ENCODE peak calls at places on chromosomes 7 and 10, in five cellular contexts. One of them, this sample, is unnamed.

GRCh38 chr10:46541017-46541661 is 15.3 kb downstream of the GPRIN2 start:
- DNase-seq in HCT116: no peak
- DNase-seq in spleen: peak
- DNase-seq in endothelial cell of umbilical vein: no peak
- DNase-seq in upper lobe of left lung: peak
- DNase-seq in this sample: peak

GRCh38 chr7:129877146-129877792 is 75.5 kb downstream of the UBE2H start:
- DNase-seq in HCT116: no peak
- DNase-seq in spleen: no peak
- DNase-seq in endothelial cell of umbilical vein: no peak
- DNase-seq in upper lobe of left lung: no peak
- DNase-seq in this sample: no peak

GRCh38 chr7:2037301-2037804 is 195.4 kb downstream of the MAD1L1 start:
- DNase-seq in HCT116: no peak
- DNase-seq in spleen: peak
- DNase-seq in endothelial cell of umbilical vein: no peak
- DNase-seq in upper lobe of left lung: no peak
- DNase-seq in this sample: no peak

GRCh38 chr10:119655566-119656001 is 4.4 kb downstream of the BAG3 start:
- DNase-seq in HCT116: no peak
- DNase-seq in spleen: no peak
- DNase-seq in endothelial cell of umbilical vein: peak
- DNase-seq in upper lobe of left lung: no peak
- DNase-seq in this sample: peak

GRCh38 chr10:100567826-100568225 is 32.1 kb downstream of the HIF1AN start:
- DNase-seq in HCT116: no peak
- DNase-seq in spleen: no peak
- DNase-seq in endothelial cell of umbilical vein: no peak
- DNase-seq in upper lobe of left lung: no peak
- DNase-seq in this sample: no peak

GRCh38 chr10:15052121-15052520 is 8.4 kb downstream of the OLAH start:
- DNase-seq in HCT116: no peak
- DNase-seq in spleen: no peak
- DNase-seq in endothelial cell of umbilical vein: no peak
- DNase-seq in upper lobe of left lung: no peak
- DNase-seq in this sample: no peak

GRCh38 chr7:24178811-24179210 is 105.2 kb upstream of the NPY start:
- DNase-seq in HCT116: no peak
- DNase-seq in spleen: no peak
- DNase-seq in endothelial cell of umbilical vein: no peak
- DNase-seq in upper lobe of left lung: no peak
- DNase-seq in this sample: no peak

GRCh38 chr10:31467791-31468535 is 148.9 kb downstream of the ZEB1 start:
- DNase-seq in HCT116: peak
- DNase-seq in spleen: no peak
- DNase-seq in endothelial cell of umbilical vein: no peak
- DNase-seq in upper lobe of left lung: no peak
- DNase-seq in this sample: peak

GRCh38 chr10:106672517-106673175 is 491.9 kb downstream of the SORCS1 start:
- DNase-seq in HCT116: no peak
- DNase-seq in spleen: no peak
- DNase-seq in endothelial cell of umbilical vein: no peak
- DNase-seq in upper lobe of left lung: no peak
- DNase-seq in this sample: no peak

GRCh38 chr7:93551063-93551895 is 23.2 kb downstream of the CALCR start:
- DNase-seq in HCT116: peak
- DNase-seq in spleen: no peak
- DNase-seq in endothelial cell of umbilical vein: peak
- DNase-seq in upper lobe of left lung: no peak
- DNase-seq in this sample: no peak

GRCh38 chr7:105011771-105012502 is 2.1 kb upstream of the KMT2E start:
- DNase-seq in HCT116: no peak
- DNase-seq in spleen: no peak
- DNase-seq in endothelial cell of umbilical vein: no peak
- DNase-seq in upper lobe of left lung: no peak
- DNase-seq in this sample: peak

GRCh38 chr7:81499262-81500116 is 270.4 kb downstream of the HGF start:
- DNase-seq in HCT116: peak
- DNase-seq in spleen: no peak
- DNase-seq in endothelial cell of umbilical vein: peak
- DNase-seq in upper lobe of left lung: no peak
- DNase-seq in this sample: no peak

GRCh38 chr7:103605640-103606039 is 159.6 kb upstream of the SLC26A5 start:
- DNase-seq in HCT116: no peak
- DNase-seq in spleen: no peak
- DNase-seq in endothelial cell of umbilical vein: no peak
- DNase-seq in upper lobe of left lung: no peak
- DNase-seq in this sample: no peak

GRCh38 chr7:98165827-98166667 is 45.2 kb upstream of the BHLHA15 start:
- DNase-seq in HCT116: peak
- DNase-seq in spleen: peak
- DNase-seq in endothelial cell of umbilical vein: peak
- DNase-seq in upper lobe of left lung: peak
- DNase-seq in this sample: peak

GRCh38 chr10:28365840-28366239 is 63.0 kb upstream of the MPP7 start:
- DNase-seq in HCT116: no peak
- DNase-seq in spleen: no peak
- DNase-seq in endothelial cell of umbilical vein: no peak
- DNase-seq in upper lobe of left lung: no peak
- DNase-seq in this sample: peak

GRCh38 chr10:129909531-129910286 is 54.4 kb downstream of the EBF3 start:
- DNase-seq in HCT116: no peak
- DNase-seq in spleen: no peak
- DNase-seq in endothelial cell of umbilical vein: no peak
- DNase-seq in upper lobe of left lung: peak
- DNase-seq in this sample: no peak

GRCh38 chr10:121841862-121842261 is 86.0 kb downstream of the ATE1 start:
- DNase-seq in HCT116: no peak
- DNase-seq in spleen: no peak
- DNase-seq in endothelial cell of umbilical vein: no peak
- DNase-seq in upper lobe of left lung: no peak
- DNase-seq in this sample: no peak

GRCh38 chr10:132400041-132400546 is 3.1 kb downstream of the PWWP2B start:
- DNase-seq in HCT116: no peak
- DNase-seq in spleen: peak
- DNase-seq in endothelial cell of umbilical vein: no peak
- DNase-seq in upper lobe of left lung: peak
- DNase-seq in this sample: no peak

GRCh38 chr10:88915781-88916180 is 35.7 kb downstream of the STAMBPL1 start:
- DNase-seq in HCT116: no peak
- DNase-seq in spleen: no peak
- DNase-seq in endothelial cell of umbilical vein: no peak
- DNase-seq in upper lobe of left lung: no peak
- DNase-seq in this sample: no peak

GRCh38 chr10:119786117-119786769 is 60.4 kb downstream of the INPP5F start:
- DNase-seq in HCT116: no peak
- DNase-seq in spleen: no peak
- DNase-seq in endothelial cell of umbilical vein: no peak
- DNase-seq in upper lobe of left lung: no peak
- DNase-seq in this sample: no peak

GRCh38 chr10:126581648-126582046 is 88.8 kb downstream of the C10orf90 start:
- DNase-seq in HCT116: no peak
- DNase-seq in spleen: no peak
- DNase-seq in endothelial cell of umbilical vein: no peak
- DNase-seq in upper lobe of left lung: no peak
- DNase-seq in this sample: no peak

GRCh38 chr10:21336476-21337170 is 188.9 kb downstream of the SKIDA1 start:
- DNase-seq in HCT116: peak
- DNase-seq in spleen: no peak
- DNase-seq in endothelial cell of umbilical vein: peak
- DNase-seq in upper lobe of left lung: peak
- DNase-seq in this sample: no peak

GRCh38 chr10:79262131-79262530 is 85.1 kb upstream of the PPIF start:
- DNase-seq in HCT116: no peak
- DNase-seq in spleen: no peak
- DNase-seq in endothelial cell of umbilical vein: no peak
- DNase-seq in upper lobe of left lung: no peak
- DNase-seq in this sample: no peak

GRCh38 chr10:7818295-7819125 is at the start of gene TAF3:
- DNase-seq in HCT116: peak
- DNase-seq in spleen: peak
- DNase-seq in endothelial cell of umbilical vein: peak
- DNase-seq in upper lobe of left lung: peak
- DNase-seq in this sample: peak

GRCh38 chr7:2941201-2941859 is 97.2 kb upstream of the GNA12 start:
- DNase-seq in HCT116: no peak
- DNase-seq in spleen: no peak
- DNase-seq in endothelial cell of umbilical vein: no peak
- DNase-seq in upper lobe of left lung: no peak
- DNase-seq in this sample: no peak

GRCh38 chr10:36391405-36391804 is 734.0 kb upstream of the ANKRD30A start:
- DNase-seq in HCT116: no peak
- DNase-seq in spleen: no peak
- DNase-seq in endothelial cell of umbilical vein: no peak
- DNase-seq in upper lobe of left lung: no peak
- DNase-seq in this sample: no peak

GRCh38 chr7:47940482-47941001 is 7.7 kb downstream of the PKD1L1 start:
- DNase-seq in HCT116: no peak
- DNase-seq in spleen: peak
- DNase-seq in endothelial cell of umbilical vein: peak
- DNase-seq in upper lobe of left lung: no peak
- DNase-seq in this sample: peak

GRCh38 chr7:12054830-12055229 is 156.3 kb upstream of the TMEM106B start:
- DNase-seq in HCT116: no peak
- DNase-seq in spleen: no peak
- DNase-seq in endothelial cell of umbilical vein: no peak
- DNase-seq in upper lobe of left lung: no peak
- DNase-seq in this sample: no peak

GRCh38 chr10:132618158-132618924 is 80.8 kb downstream of the INPP5A start:
- DNase-seq in HCT116: no peak
- DNase-seq in spleen: no peak
- DNase-seq in endothelial cell of umbilical vein: no peak
- DNase-seq in upper lobe of left lung: no peak
- DNase-seq in this sample: no peak

GRCh38 chr10:12042409-12042796 is 206 bp downstream of the UPF2 start:
- DNase-seq in HCT116: no peak
- DNase-seq in spleen: peak
- DNase-seq in endothelial cell of umbilical vein: no peak
- DNase-seq in upper lobe of left lung: peak
- DNase-seq in this sample: peak

GRCh38 chr10:50396491-50397311 is 145.4 kb upstream of the ASAH2 start:
- DNase-seq in HCT116: no peak
- DNase-seq in spleen: no peak
- DNase-seq in endothelial cell of umbilical vein: no peak
- DNase-seq in upper lobe of left lung: no peak
- DNase-seq in this sample: no peak

GRCh38 chr7:126856691-126857291 is 395.9 kb downstream of the GRM8 start:
- DNase-seq in HCT116: peak
- DNase-seq in spleen: no peak
- DNase-seq in endothelial cell of umbilical vein: peak
- DNase-seq in upper lobe of left lung: no peak
- DNase-seq in this sample: no peak

GRCh38 chr10:42962120-42962901 is 114.6 kb upstream of the RET start:
- DNase-seq in HCT116: no peak
- DNase-seq in spleen: peak
- DNase-seq in endothelial cell of umbilical vein: no peak
- DNase-seq in upper lobe of left lung: peak
- DNase-seq in this sample: peak

GRCh38 chr7:69825031-69825681 is 226.9 kb downstream of the AUTS2 start:
- DNase-seq in HCT116: no peak
- DNase-seq in spleen: no peak
- DNase-seq in endothelial cell of umbilical vein: no peak
- DNase-seq in upper lobe of left lung: no peak
- DNase-seq in this sample: no peak

GRCh38 chr10:124722812-124723783 is 21.1 kb downstream of the FAM53B start:
- DNase-seq in HCT116: no peak
- DNase-seq in spleen: peak
- DNase-seq in endothelial cell of umbilical vein: peak
- DNase-seq in upper lobe of left lung: peak
- DNase-seq in this sample: peak

GRCh38 chr10:23981520-23982309 is 227.2 kb upstream of the KIAA1217 start:
- DNase-seq in HCT116: no peak
- DNase-seq in spleen: no peak
- DNase-seq in endothelial cell of umbilical vein: no peak
- DNase-seq in upper lobe of left lung: no peak
- DNase-seq in this sample: no peak

GRCh38 chr7:18509491-18509890 is 13.9 kb downstream of the HDAC9 start:
- DNase-seq in HCT116: no peak
- DNase-seq in spleen: no peak
- DNase-seq in endothelial cell of umbilical vein: no peak
- DNase-seq in upper lobe of left lung: no peak
- DNase-seq in this sample: no peak
- H3K4me3 ChIP-seq in HCT116: no peak
- H3K4me3 ChIP-seq in spleen: no peak
- H3K4me3 ChIP-seq in endothelial cell of umbilical vein: peak
- H3K4me3 ChIP-seq in upper lobe of left lung: no peak
- H3K4me3 ChIP-seq in this sample: no peak

GRCh38 chr7:135684134-135684533 is 21.8 kb downstream of the STMP1 start:
- DNase-seq in HCT116: no peak
- DNase-seq in spleen: no peak
- DNase-seq in endothelial cell of umbilical vein: no peak
- DNase-seq in upper lobe of left lung: no peak
- DNase-seq in this sample: no peak

GRCh38 chr7:135683609-135684008 is 21.3 kb downstream of the STMP1 start:
- DNase-seq in HCT116: no peak
- DNase-seq in spleen: no peak
- DNase-seq in endothelial cell of umbilical vein: no peak
- DNase-seq in upper lobe of left lung: no peak
- DNase-seq in this sample: no peak

GRCh38 chr7:135681758-135682157 is 19.4 kb downstream of the STMP1 start:
- DNase-seq in HCT116: no peak
- DNase-seq in spleen: no peak
- DNase-seq in endothelial cell of umbilical vein: no peak
- DNase-seq in upper lobe of left lung: no peak
- DNase-seq in this sample: no peak

GRCh38 chr7:135682191-135682590 is 19.9 kb downstream of the STMP1 start:
- DNase-seq in HCT116: no peak
- DNase-seq in spleen: no peak
- DNase-seq in endothelial cell of umbilical vein: no peak
- DNase-seq in upper lobe of left lung: no peak
- DNase-seq in this sample: no peak

GRCh38 chr7:135678612-135679575 is 16.6 kb downstream of the STMP1 start:
- DNase-seq in HCT116: no peak
- DNase-seq in spleen: no peak
- DNase-seq in endothelial cell of umbilical vein: peak
- DNase-seq in upper lobe of left lung: no peak
- DNase-seq in this sample: no peak
- TF ChIP-seq POLR2AphosphoS5 in HCT116: no peak
- TF ChIP-seq POLR2AphosphoS5 in spleen: no peak
- TF ChIP-seq POLR2AphosphoS5 in endothelial cell of umbilical vein: no peak
- TF ChIP-seq POLR2AphosphoS5 in upper lobe of left lung: no peak
- TF ChIP-seq POLR2AphosphoS5 in this sample: no peak

GRCh38 chr10:6581750-6582697 is 1.9 kb upstream of the PRKCQ start:
- DNase-seq in HCT116: no peak
- DNase-seq in spleen: no peak
- DNase-seq in endothelial cell of umbilical vein: no peak
- DNase-seq in upper lobe of left lung: no peak
- DNase-seq in this sample: no peak
- H3K4me3 ChIP-seq in HCT116: no peak
- H3K4me3 ChIP-seq in spleen: peak
- H3K4me3 ChIP-seq in endothelial cell of umbilical vein: no peak
- H3K4me3 ChIP-seq in upper lobe of left lung: no peak
- H3K4me3 ChIP-seq in this sample: no peak

GRCh38 chr7:100044719-100045118 is 4.9 kb upstream of the ZSCAN21 start:
- DNase-seq in HCT116: no peak
- DNase-seq in spleen: no peak
- DNase-seq in endothelial cell of umbilical vein: no peak
- DNase-seq in upper lobe of left lung: no peak
- DNase-seq in this sample: peak
- TF ChIP-seq POLR2AphosphoS5 in HCT116: no peak
- TF ChIP-seq POLR2AphosphoS5 in spleen: no peak
- TF ChIP-seq POLR2AphosphoS5 in endothelial cell of umbilical vein: no peak
- TF ChIP-seq POLR2AphosphoS5 in upper lobe of left lung: no peak
- TF ChIP-seq POLR2AphosphoS5 in this sample: no peak

This sample was measured in transverse colon.